ENCODE peak calls at places on chromosomes 1 and 21, in seven cellular contexts. Z is H54; N is HEK293T; B is Caki2; V is memory B cell; A is T-cell; O is activated naive CD8-positive, alpha-beta T cell treated with anti-CD3 and anti-CD28 coated beads for 36 hours. U is an unnamed sample.

GRCh38 chr1:53549287-53549686 is 90.1 kb downstream of the DMRTB1 start:
- DNase-seq in Z (no peak), O (no peak), V (no peak), A (no peak), N (no peak), B (no peak), U (no peak)

GRCh38 chr1:214473392-214473791 is 78.0 kb downstream of the PTPN14 start:
- DNase-seq in A (no peak), B (no peak), Z (no peak), N (no peak), V (no peak), O (no peak), U (no peak)

GRCh38 chr1:168582690-168583325 is 6.4 kb downstream of the XCL1 start:
- DNase-seq in V (no peak), O (no peak), A (no peak), B (peak; percentile 89), N (no peak), Z (no peak), U (no peak)

GRCh38 chr1:164748253-164748899 is 189.4 kb downstream of the PBX1 start:
- DNase-seq in N (no peak), B (peak; percentile 99), A (no peak), V (no peak), O (no peak), Z (no peak), U (no peak)

GRCh38 chr21:41706678-41707077 is 60.2 kb downstream of the RIPK4 start:
- DNase-seq in B (peak; percentile 31), Z (no peak), N (no peak), V (no peak), A (no peak), O (no peak), U (peak; percentile 55)

GRCh38 chr1:47895436-47895835 is 101.7 kb downstream of the TRABD2B start:
- DNase-seq in Z (no peak), B (no peak), O (no peak), V (no peak), A (no peak), N (no peak), U (no peak)

GRCh38 chr1:91736999-91737615 is 148.8 kb downstream of the TGFBR3 start:
- DNase-seq in V (no peak), A (no peak), N (peak; percentile 21), O (no peak), Z (peak; percentile 71), B (peak; percentile 83), U (peak; percentile 80)

GRCh38 chr1:201970334-201971159 is 11.9 kb upstream of the RNPEP start:
- DNase-seq in B (peak; percentile 22), V (no peak), N (no peak), A (no peak), Z (no peak), O (no peak), U (no peak)

GRCh38 chr1:23556661-23557470 is 2.4 kb downstream of the ID3 start:
- DNase-seq in V (no peak), N (no peak), O (no peak), B (peak; percentile 77), A (no peak), Z (no peak), U (no peak)

GRCh38 chr1:64392109-64392508 is 77.8 kb upstream of the CACHD1 start:
- DNase-seq in V (no peak), Z (no peak), A (no peak), B (no peak), N (no peak), O (no peak), U (no peak)

GRCh38 chr1:160494620-160495019 is 28.4 kb downstream of the SLAMF6 start:
- DNase-seq in B (no peak), Z (no peak), V (no peak), A (no peak), O (no peak), N (no peak), U (no peak)

GRCh38 chr1:60960846-60961542 is 121.4 kb upstream of the NFIA start:
- DNase-seq in O (no peak), B (no peak), Z (peak; percentile 9), A (no peak), N (no peak), V (no peak), U (no peak)

GRCh38 chr1:231233735-231234417 is 7.1 kb upstream of the GNPAT start:
- DNase-seq in V (no peak), O (no peak), N (no peak), A (no peak), Z (no peak), B (peak; percentile 28), U (peak; percentile 15)

GRCh38 chr1:114585221-114585620 is 3.8 kb upstream of the BCAS2 start:
- DNase-seq in A (no peak), V (no peak), O (no peak), B (peak; percentile 10), N (no peak), Z (no peak), U (no peak)

GRCh38 chr1:42170779-42171621 is 6.5 kb upstream of the GUCA2A start:
- DNase-seq in Z (no peak), A (no peak), V (no peak), B (no peak), N (no peak), O (no peak), U (no peak)

GRCh38 chr1:30521261-30521865 is 202.0 kb downstream of the MATN1 start:
- DNase-seq in Z (no peak), B (no peak), O (no peak), N (no peak), A (no peak), V (no peak), U (no peak)

GRCh38 chr21:28256420-28256831 is 736.3 kb downstream of the LTN1 start:
- DNase-seq in B (peak; percentile 71), V (no peak), Z (no peak), A (no peak), N (no peak), O (no peak), U (peak; percentile 31)

GRCh38 chr1:57770236-57770635 is 346.4 kb upstream of the DAB1 start:
- DNase-seq in O (no peak), B (no peak), N (no peak), V (no peak), A (no peak), Z (no peak), U (no peak)

GRCh38 chr1:151352001-151352718 is 5.1 kb upstream of the RFX5 start:
- DNase-seq in O (no peak), N (no peak), V (no peak), B (peak; percentile 89), A (no peak), Z (no peak), U (no peak)

GRCh38 chr1:183051546-183051945 is 28.3 kb downstream of the LAMC1 start:
- DNase-seq in V (no peak), Z (no peak), N (no peak), A (no peak), B (no peak), O (no peak), U (no peak)

GRCh38 chr1:45924736-45925135 is 121.3 kb downstream of the MAST2 start:
- DNase-seq in Z (no peak), A (no peak), B (no peak), V (no peak), O (no peak), N (no peak), U (no peak)

GRCh38 chr1:109371271-109371739 is 26.4 kb downstream of the SORT1 start:
- DNase-seq in O (peak; percentile 4), A (no peak), V (no peak), Z (no peak), N (no peak), B (no peak), U (no peak)

GRCh38 chr1:94209425-94209824 is 28.0 kb downstream of the ARHGAP29 start:
- DNase-seq in N (no peak), O (no peak), Z (no peak), V (no peak), A (no peak), B (no peak), U (no peak)

GRCh38 chr1:96927125-96927524 is 205.5 kb downstream of the PTBP2 start:
- DNase-seq in Z (no peak), O (peak; percentile 3), V (no peak), A (no peak), B (no peak), N (no peak), U (no peak)

GRCh38 chr21:31347435-31348032 is 3.5 kb upstream of the TIAM1 start:
- DNase-seq in B (peak; percentile 42), V (no peak), N (peak; percentile 61), A (no peak), Z (peak; percentile 41), O (no peak), U (peak; percentile 48)

GRCh38 chr1:43975249-43975961 is 645 bp downstream of the ATP6V0B start:
- DNase-seq in V (no peak), Z (no peak), N (no peak), O (peak; percentile 18), A (peak; percentile 35), B (no peak), U (peak; percentile 40)

GRCh38 chr1:107547363-107548155 is 406.7 kb downstream of the NTNG1 start:
- DNase-seq in Z (no peak), N (no peak), A (no peak), B (no peak), O (no peak), V (no peak), U (no peak)

GRCh38 chr21:41242238-41242829 is 74.3 kb upstream of the FAM3B start:
- DNase-seq in O (no peak), A (no peak), V (no peak), Z (no peak), B (no peak), N (no peak), U (no peak)

GRCh38 chr1:224700915-224701531 is 84.9 kb downstream of the CNIH3 start:
- DNase-seq in O (no peak), A (no peak), N (peak; percentile 82), Z (no peak), B (no peak), V (no peak), U (no peak)

GRCh38 chr1:61851849-61852692 is 109.8 kb downstream of the PATJ start:
- DNase-seq in O (no peak), B (peak; percentile 22), N (peak; percentile 64), A (no peak), Z (peak; percentile 10), V (no peak), U (peak; percentile 62)

GRCh38 chr1:98340511-98340910 is 321.0 kb upstream of the SNX7 start:
- DNase-seq in A (no peak), N (no peak), Z (no peak), O (no peak), B (no peak), V (no peak), U (no peak)

GRCh38 chr1:31954607-31955283 is 16.6 kb upstream of the PTP4A2 start:
- DNase-seq in B (peak; percentile 79), O (no peak), Z (peak; percentile 68), A (no peak), N (no peak), V (no peak), U (peak; percentile 62)

GRCh38 chr1:75522389-75522788 is 88.5 kb downstream of the SLC44A5 start:
- DNase-seq in A (no peak), V (no peak), B (no peak), Z (no peak), O (no peak), N (no peak), U (no peak)

GRCh38 chr1:101388904-101389546 is 152.2 kb downstream of the S1PR1 start:
- DNase-seq in Z (no peak), N (no peak), V (no peak), O (peak; percentile 11), A (no peak), B (no peak), U (peak; percentile 9)

GRCh38 chr1:35825255-35825654 is 17.4 kb downstream of the AGO4 start:
- DNase-seq in A (no peak), B (no peak), N (no peak), O (no peak), Z (no peak), V (no peak), U (no peak)

GRCh38 chr1:88646852-88647645 is 37.0 kb upstream of the PKN2 start:
- DNase-seq in N (no peak), B (peak; percentile 20), Z (no peak), A (no peak), V (no peak), O (no peak), U (peak; percentile 27)

GRCh38 chr1:231108500-231109254 is 53.2 kb upstream of the TRIM67 start:
- DNase-seq in N (no peak), A (no peak), O (no peak), V (no peak), Z (no peak), B (no peak), U (no peak)

GRCh38 chr1:87325982-87326738 is 2.5 kb upstream of the LMO4 start:
- DNase-seq in B (peak; percentile 41), A (peak; percentile 42), O (peak; percentile 20), V (peak; percentile 52), Z (peak; percentile 40), N (peak; percentile 52), U (peak; percentile 61)

U was measured in SW480.